ENCODE peak calls at places on chromosome 1, in five cellular contexts. One of them, this sample, is unnamed.

GRCh38 chr1:182611326-182611725 is 7.1 kb upstream of the RGS16 start:
- DNase-seq in T-helper 9 cell: no peak
- DNase-seq in uterus: no peak
- DNase-seq in GM19239: no peak
- DNase-seq in naive thymus-derived CD8-positive, alpha-beta T cell: no peak
- DNase-seq in this sample: no peak

GRCh38 chr1:234628099-234628498 is 18.1 kb upstream of the IRF2BP2 start:
- DNase-seq in T-helper 9 cell: no peak
- DNase-seq in naive thymus-derived CD8-positive, alpha-beta T cell: no peak
- DNase-seq in GM19239: no peak
- DNase-seq in uterus: no peak
- DNase-seq in this sample: no peak

GRCh38 chr1:100353073-100353801 is 931 bp downstream of the CDC14A start:
- DNase-seq in naive thymus-derived CD8-positive, alpha-beta T cell: peak; percentile 45
- DNase-seq in uterus: no peak
- DNase-seq in T-helper 9 cell: no peak
- DNase-seq in GM19239: no peak
- DNase-seq in this sample: peak; percentile 21

GRCh38 chr1:150186789-150187559 is 37.3 kb downstream of the PLEKHO1 start:
- DNase-seq in naive thymus-derived CD8-positive, alpha-beta T cell: peak; percentile 71
- DNase-seq in T-helper 9 cell: peak; percentile 3
- DNase-seq in GM19239: no peak
- DNase-seq in uterus: no peak
- DNase-seq in this sample: peak; percentile 10

GRCh38 chr1:88936760-88937342 is 45.5 kb upstream of the GTF2B start:
- DNase-seq in uterus: no peak
- DNase-seq in GM19239: no peak
- DNase-seq in naive thymus-derived CD8-positive, alpha-beta T cell: no peak
- DNase-seq in T-helper 9 cell: no peak
- DNase-seq in this sample: no peak

GRCh38 chr1:16063921-16064320 is 9.5 kb downstream of the FAM131C start:
- DNase-seq in GM19239: no peak
- DNase-seq in T-helper 9 cell: no peak
- DNase-seq in naive thymus-derived CD8-positive, alpha-beta T cell: no peak
- DNase-seq in uterus: no peak
- DNase-seq in this sample: no peak

GRCh38 chr1:2823921-2824660 is 22.6 kb upstream of the TTC34 start:
- DNase-seq in naive thymus-derived CD8-positive, alpha-beta T cell: no peak
- DNase-seq in T-helper 9 cell: no peak
- DNase-seq in GM19239: no peak
- DNase-seq in uterus: no peak
- DNase-seq in this sample: no peak

GRCh38 chr1:169133801-169134558 is 27.5 kb downstream of the ATP1B1 start:
- DNase-seq in uterus: no peak
- DNase-seq in T-helper 9 cell: no peak
- DNase-seq in naive thymus-derived CD8-positive, alpha-beta T cell: no peak
- DNase-seq in GM19239: no peak
- DNase-seq in this sample: no peak

GRCh38 chr1:232344791-232345399 is 285.0 kb downstream of the SIPA1L2 start:
- DNase-seq in T-helper 9 cell: no peak
- DNase-seq in uterus: no peak
- DNase-seq in naive thymus-derived CD8-positive, alpha-beta T cell: no peak
- DNase-seq in GM19239: no peak
- DNase-seq in this sample: no peak

This sample was measured in effector CD4-positive, alpha-beta T cell.